ENCODE peak calls at places on chromosome 4, in seven cellular contexts. One of them, this sample, is unnamed.

GRCh38 chr4:54897590-54897989 is 227.8 kb downstream of the KDR start:
- DNase-seq in activated naive CD4-positive, alpha-beta T cell treated with anti-CD3 and anti-CD28 coated beads, Interleukin-2, amount 50 U/mL, for 72 hours: no peak
- DNase-seq in stimulated activated CD4-positive, alpha-beta T cell treated with anti-CD3 and anti-CD28 coated beads, Interleukin-1b, Interleukin-23, amount 100 ng/mL, for 24 hours: no peak
- DNase-seq in coronary artery: no peak
- DNase-seq in bronchial epithelial cell: no peak
- DNase-seq in mucosa of descending colon: no peak
- DNase-seq in NCI-H345: no peak
- DNase-seq in this sample: no peak

GRCh38 chr4:154332681-154333421 is 158.7 kb downstream of the DCHS2 start:
- DNase-seq in stimulated activated CD4-positive, alpha-beta T cell treated with anti-CD3 and anti-CD28 coated beads, Interleukin-1b, Interleukin-23, amount 100 ng/mL, for 24 hours: peak
- DNase-seq in coronary artery: no peak
- DNase-seq in activated naive CD4-positive, alpha-beta T cell treated with anti-CD3 and anti-CD28 coated beads, Interleukin-2, amount 50 U/mL, for 72 hours: peak
- DNase-seq in mucosa of descending colon: peak
- DNase-seq in NCI-H345: no peak
- DNase-seq in bronchial epithelial cell: no peak
- DNase-seq in this sample: peak

GRCh38 chr4:152189451-152190179 is 346.3 kb downstream of the FBXW7 start:
- DNase-seq in stimulated activated CD4-positive, alpha-beta T cell treated with anti-CD3 and anti-CD28 coated beads, Interleukin-1b, Interleukin-23, amount 100 ng/mL, for 24 hours: no peak
- DNase-seq in mucosa of descending colon: no peak
- DNase-seq in NCI-H345: peak
- DNase-seq in coronary artery: no peak
- DNase-seq in activated naive CD4-positive, alpha-beta T cell treated with anti-CD3 and anti-CD28 coated beads, Interleukin-2, amount 50 U/mL, for 72 hours: no peak
- DNase-seq in bronchial epithelial cell: no peak
- DNase-seq in this sample: no peak

GRCh38 chr4:38449506-38450174 is 214.4 kb upstream of the KLF3 start:
- DNase-seq in mucosa of descending colon: peak
- DNase-seq in coronary artery: no peak
- DNase-seq in activated naive CD4-positive, alpha-beta T cell treated with anti-CD3 and anti-CD28 coated beads, Interleukin-2, amount 50 U/mL, for 72 hours: no peak
- DNase-seq in NCI-H345: no peak
- DNase-seq in stimulated activated CD4-positive, alpha-beta T cell treated with anti-CD3 and anti-CD28 coated beads, Interleukin-1b, Interleukin-23, amount 100 ng/mL, for 24 hours: no peak
- DNase-seq in bronchial epithelial cell: peak
- DNase-seq in this sample: no peak

GRCh38 chr4:176387571-176387970 is 67.8 kb downstream of the SPCS3 start:
- DNase-seq in activated naive CD4-positive, alpha-beta T cell treated with anti-CD3 and anti-CD28 coated beads, Interleukin-2, amount 50 U/mL, for 72 hours: no peak
- DNase-seq in bronchial epithelial cell: no peak
- DNase-seq in coronary artery: no peak
- DNase-seq in stimulated activated CD4-positive, alpha-beta T cell treated with anti-CD3 and anti-CD28 coated beads, Interleukin-1b, Interleukin-23, amount 100 ng/mL, for 24 hours: no peak
- DNase-seq in NCI-H345: no peak
- DNase-seq in mucosa of descending colon: no peak
- DNase-seq in this sample: no peak

GRCh38 chr4:147578611-147579010 is 38.6 kb upstream of the TMEM184C start:
- DNase-seq in activated naive CD4-positive, alpha-beta T cell treated with anti-CD3 and anti-CD28 coated beads, Interleukin-2, amount 50 U/mL, for 72 hours: no peak
- DNase-seq in NCI-H345: no peak
- DNase-seq in mucosa of descending colon: no peak
- DNase-seq in bronchial epithelial cell: no peak
- DNase-seq in coronary artery: no peak
- DNase-seq in stimulated activated CD4-positive, alpha-beta T cell treated with anti-CD3 and anti-CD28 coated beads, Interleukin-1b, Interleukin-23, amount 100 ng/mL, for 24 hours: no peak
- DNase-seq in this sample: no peak

GRCh38 chr4:39320381-39321115 is 45.6 kb downstream of the RFC1 start:
- DNase-seq in stimulated activated CD4-positive, alpha-beta T cell treated with anti-CD3 and anti-CD28 coated beads, Interleukin-1b, Interleukin-23, amount 100 ng/mL, for 24 hours: no peak
- DNase-seq in coronary artery: no peak
- DNase-seq in mucosa of descending colon: no peak
- DNase-seq in NCI-H345: no peak
- DNase-seq in activated naive CD4-positive, alpha-beta T cell treated with anti-CD3 and anti-CD28 coated beads, Interleukin-2, amount 50 U/mL, for 72 hours: no peak
- DNase-seq in bronchial epithelial cell: peak
- DNase-seq in this sample: no peak

GRCh38 chr4:64539234-64539849 is 130.1 kb upstream of the TECRL start:
- DNase-seq in activated naive CD4-positive, alpha-beta T cell treated with anti-CD3 and anti-CD28 coated beads, Interleukin-2, amount 50 U/mL, for 72 hours: peak
- DNase-seq in stimulated activated CD4-positive, alpha-beta T cell treated with anti-CD3 and anti-CD28 coated beads, Interleukin-1b, Interleukin-23, amount 100 ng/mL, for 24 hours: no peak
- DNase-seq in mucosa of descending colon: peak
- DNase-seq in coronary artery: no peak
- DNase-seq in NCI-H345: peak
- DNase-seq in bronchial epithelial cell: peak
- DNase-seq in this sample: peak

GRCh38 chr4:40221744-40222143 is 24.9 kb downstream of the RHOH start:
- DNase-seq in mucosa of descending colon: no peak
- DNase-seq in stimulated activated CD4-positive, alpha-beta T cell treated with anti-CD3 and anti-CD28 coated beads, Interleukin-1b, Interleukin-23, amount 100 ng/mL, for 24 hours: no peak
- DNase-seq in NCI-H345: no peak
- DNase-seq in activated naive CD4-positive, alpha-beta T cell treated with anti-CD3 and anti-CD28 coated beads, Interleukin-2, amount 50 U/mL, for 72 hours: no peak
- DNase-seq in bronchial epithelial cell: no peak
- DNase-seq in coronary artery: no peak
- DNase-seq in this sample: no peak

GRCh38 chr4:186845137-186845842 is 121.6 kb upstream of the FAT1 start:
- DNase-seq in stimulated activated CD4-positive, alpha-beta T cell treated with anti-CD3 and anti-CD28 coated beads, Interleukin-1b, Interleukin-23, amount 100 ng/mL, for 24 hours: no peak
- DNase-seq in NCI-H345: no peak
- DNase-seq in bronchial epithelial cell: peak
- DNase-seq in mucosa of descending colon: peak
- DNase-seq in coronary artery: no peak
- DNase-seq in activated naive CD4-positive, alpha-beta T cell treated with anti-CD3 and anti-CD28 coated beads, Interleukin-2, amount 50 U/mL, for 72 hours: no peak
- DNase-seq in this sample: no peak

GRCh38 chr4:101089168-101089567 is 258.2 kb downstream of the PPP3CA start:
- DNase-seq in stimulated activated CD4-positive, alpha-beta T cell treated with anti-CD3 and anti-CD28 coated beads, Interleukin-1b, Interleukin-23, amount 100 ng/mL, for 24 hours: no peak
- DNase-seq in activated naive CD4-positive, alpha-beta T cell treated with anti-CD3 and anti-CD28 coated beads, Interleukin-2, amount 50 U/mL, for 72 hours: no peak
- DNase-seq in mucosa of descending colon: no peak
- DNase-seq in coronary artery: no peak
- DNase-seq in bronchial epithelial cell: no peak
- DNase-seq in NCI-H345: no peak
- DNase-seq in this sample: no peak

GRCh38 chr4:105348719-105349118 is 125.1 kb downstream of the PPA2 start:
- DNase-seq in stimulated activated CD4-positive, alpha-beta T cell treated with anti-CD3 and anti-CD28 coated beads, Interleukin-1b, Interleukin-23, amount 100 ng/mL, for 24 hours: no peak
- DNase-seq in coronary artery: no peak
- DNase-seq in mucosa of descending colon: no peak
- DNase-seq in activated naive CD4-positive, alpha-beta T cell treated with anti-CD3 and anti-CD28 coated beads, Interleukin-2, amount 50 U/mL, for 72 hours: no peak
- DNase-seq in NCI-H345: no peak
- DNase-seq in bronchial epithelial cell: no peak
- DNase-seq in this sample: no peak

GRCh38 chr4:87616268-87616667 is 7.9 kb downstream of the DSPP start:
- DNase-seq in NCI-H345: no peak
- DNase-seq in stimulated activated CD4-positive, alpha-beta T cell treated with anti-CD3 and anti-CD28 coated beads, Interleukin-1b, Interleukin-23, amount 100 ng/mL, for 24 hours: no peak
- DNase-seq in activated naive CD4-positive, alpha-beta T cell treated with anti-CD3 and anti-CD28 coated beads, Interleukin-2, amount 50 U/mL, for 72 hours: no peak
- DNase-seq in bronchial epithelial cell: no peak
- DNase-seq in coronary artery: no peak
- DNase-seq in mucosa of descending colon: no peak
- DNase-seq in this sample: no peak

GRCh38 chr4:169848018-169848417 is 90.3 kb upstream of the HPF1 start:
- DNase-seq in bronchial epithelial cell: no peak
- DNase-seq in stimulated activated CD4-positive, alpha-beta T cell treated with anti-CD3 and anti-CD28 coated beads, Interleukin-1b, Interleukin-23, amount 100 ng/mL, for 24 hours: no peak
- DNase-seq in NCI-H345: no peak
- DNase-seq in coronary artery: no peak
- DNase-seq in activated naive CD4-positive, alpha-beta T cell treated with anti-CD3 and anti-CD28 coated beads, Interleukin-2, amount 50 U/mL, for 72 hours: no peak
- DNase-seq in mucosa of descending colon: peak
- DNase-seq in this sample: no peak

GRCh38 chr4:163554870-163555465 is 60.5 kb downstream of the TMA16 start:
- DNase-seq in bronchial epithelial cell: peak
- DNase-seq in mucosa of descending colon: no peak
- DNase-seq in coronary artery: no peak
- DNase-seq in activated naive CD4-positive, alpha-beta T cell treated with anti-CD3 and anti-CD28 coated beads, Interleukin-2, amount 50 U/mL, for 72 hours: no peak
- DNase-seq in stimulated activated CD4-positive, alpha-beta T cell treated with anti-CD3 and anti-CD28 coated beads, Interleukin-1b, Interleukin-23, amount 100 ng/mL, for 24 hours: no peak
- DNase-seq in NCI-H345: no peak
- DNase-seq in this sample: no peak

GRCh38 chr4:57492479-57492878 is 382.3 kb upstream of the IGFBP7 start:
- DNase-seq in bronchial epithelial cell: no peak
- DNase-seq in mucosa of descending colon: no peak
- DNase-seq in activated naive CD4-positive, alpha-beta T cell treated with anti-CD3 and anti-CD28 coated beads, Interleukin-2, amount 50 U/mL, for 72 hours: no peak
- DNase-seq in stimulated activated CD4-positive, alpha-beta T cell treated with anti-CD3 and anti-CD28 coated beads, Interleukin-1b, Interleukin-23, amount 100 ng/mL, for 24 hours: no peak
- DNase-seq in NCI-H345: no peak
- DNase-seq in coronary artery: no peak
- DNase-seq in this sample: no peak

GRCh38 chr4:829761-830655 is 4.1 kb upstream of the CPLX1 start:
- DNase-seq in mucosa of descending colon: no peak
- DNase-seq in activated naive CD4-positive, alpha-beta T cell treated with anti-CD3 and anti-CD28 coated beads, Interleukin-2, amount 50 U/mL, for 72 hours: no peak
- DNase-seq in bronchial epithelial cell: no peak
- DNase-seq in stimulated activated CD4-positive, alpha-beta T cell treated with anti-CD3 and anti-CD28 coated beads, Interleukin-1b, Interleukin-23, amount 100 ng/mL, for 24 hours: no peak
- DNase-seq in NCI-H345: no peak
- DNase-seq in coronary artery: no peak
- DNase-seq in this sample: no peak

GRCh38 chr4:120731561-120731960 is 191.0 kb downstream of the PRDM5 start:
- DNase-seq in activated naive CD4-positive, alpha-beta T cell treated with anti-CD3 and anti-CD28 coated beads, Interleukin-2, amount 50 U/mL, for 72 hours: no peak
- DNase-seq in NCI-H345: no peak
- DNase-seq in bronchial epithelial cell: peak
- DNase-seq in stimulated activated CD4-positive, alpha-beta T cell treated with anti-CD3 and anti-CD28 coated beads, Interleukin-1b, Interleukin-23, amount 100 ng/mL, for 24 hours: no peak
- DNase-seq in mucosa of descending colon: no peak
- DNase-seq in coronary artery: no peak
- DNase-seq in this sample: no peak

GRCh38 chr4:7191546-7192251 is 639 bp upstream of the SORCS2 start:
- DNase-seq in mucosa of descending colon: no peak
- DNase-seq in stimulated activated CD4-positive, alpha-beta T cell treated with anti-CD3 and anti-CD28 coated beads, Interleukin-1b, Interleukin-23, amount 100 ng/mL, for 24 hours: no peak
- DNase-seq in coronary artery: peak
- DNase-seq in activated naive CD4-positive, alpha-beta T cell treated with anti-CD3 and anti-CD28 coated beads, Interleukin-2, amount 50 U/mL, for 72 hours: no peak
- DNase-seq in bronchial epithelial cell: no peak
- DNase-seq in NCI-H345: no peak
- DNase-seq in this sample: no peak

GRCh38 chr4:94978904-94979303 is 221.1 kb downstream of the BMPR1B start:
- DNase-seq in bronchial epithelial cell: peak
- DNase-seq in activated naive CD4-positive, alpha-beta T cell treated with anti-CD3 and anti-CD28 coated beads, Interleukin-2, amount 50 U/mL, for 72 hours: no peak
- DNase-seq in NCI-H345: no peak
- DNase-seq in coronary artery: no peak
- DNase-seq in mucosa of descending colon: no peak
- DNase-seq in stimulated activated CD4-positive, alpha-beta T cell treated with anti-CD3 and anti-CD28 coated beads, Interleukin-1b, Interleukin-23, amount 100 ng/mL, for 24 hours: peak
- DNase-seq in this sample: no peak

GRCh38 chr4:150960079-150960478 is 55.0 kb downstream of the LRBA start:
- DNase-seq in bronchial epithelial cell: peak
- DNase-seq in mucosa of descending colon: no peak
- DNase-seq in coronary artery: no peak
- DNase-seq in stimulated activated CD4-positive, alpha-beta T cell treated with anti-CD3 and anti-CD28 coated beads, Interleukin-1b, Interleukin-23, amount 100 ng/mL, for 24 hours: no peak
- DNase-seq in activated naive CD4-positive, alpha-beta T cell treated with anti-CD3 and anti-CD28 coated beads, Interleukin-2, amount 50 U/mL, for 72 hours: no peak
- DNase-seq in NCI-H345: no peak
- DNase-seq in this sample: no peak

This sample was measured in adrenal gland.